ENCODE peak calls at places on chromosome 18, in eight cellular contexts. E is esophagus squamous epithelium, A is transverse colon, C is endodermal cell, Q is breast epithelium, O is lung, M is thoracic aorta, S is upper lobe of right lung. K is an unnamed sample. For H3K36me3, the result is how much of the 10 kb centered on the place peaks cover.

GRCh38 chr18:2572892-2573291 is 1.5 kb downstream of the NDC80 start:
- DNase-seq in E (no peak), A (no peak), C (no peak), Q (no peak), O (no peak), M (no peak), S (no peak), K (no peak)

GRCh38 chr18:68763082-68763481 is 34.8 kb upstream of the CCDC102B start:
- DNase-seq in E (no peak), A (no peak), C (no peak), Q (no peak), O (no peak), M (no peak), S (no peak), K (peak)

GRCh38 chr18:23857756-23858155 is 156.8 kb upstream of the TTC39C start:
- DNase-seq in E (no peak), A (no peak), C (no peak), Q (no peak), O (peak), M (no peak), S (peak), K (peak)

GRCh38 chr18:38427234-38427633 is 861.6 kb upstream of the CELF4 start:
- DNase-seq in E (no peak), A (no peak), C (no peak), Q (no peak), O (no peak), M (no peak), S (no peak), K (no peak)

GRCh38 chr18:23982154-23983071 is 32.1 kb upstream of the TTC39C start:
- DNase-seq in E (no peak), A (peak), C (no peak), Q (no peak), O (no peak), M (peak), S (no peak), K (peak)

GRCh38 chr18:34592961-34593382 is 117.1 kb upstream of the DTNA start:
- DNase-seq in E (no peak), A (peak), C (peak), Q (peak), O (peak), M (no peak), S (no peak), K (peak)

GRCh38 chr18:32881009-32881408 is 108.2 kb upstream of the KLHL14 start:
- DNase-seq in E (no peak), A (no peak), C (no peak), Q (no peak), O (no peak), M (no peak), S (no peak), K (no peak)

GRCh38 chr18:22168360-22168921 is 948 bp upstream of the GATA6 start:
- DNase-seq in E (no peak), A (peak), C (peak), Q (no peak), O (no peak), M (no peak), S (no peak), K (no peak)

GRCh38 chr18:66900837-66901236 is 296.9 kb upstream of the CDH19 start:
- DNase-seq in E (no peak), A (no peak), C (no peak), Q (no peak), O (no peak), M (no peak), S (no peak), K (no peak)

GRCh38 chr18:35491689-35492077 is 6.1 kb downstream of the INO80C start:
- DNase-seq in E (no peak), A (no peak), C (peak), Q (no peak), O (no peak), M (no peak), S (no peak), K (no peak)

GRCh38 chr18:25650201-25650941 is 298.4 kb upstream of the ZNF521 start:
- DNase-seq in E (no peak), A (no peak), C (no peak), Q (no peak), O (no peak), M (no peak), S (no peak), K (peak)

GRCh38 chr18:7470503-7470902 is 96.6 kb upstream of the PTPRM start:
- DNase-seq in E (no peak), A (no peak), C (no peak), Q (no peak), O (no peak), M (no peak), S (no peak), K (no peak)

GRCh38 chr18:9429662-9429993 is 45.7 kb upstream of the RALBP1 start:
- DNase-seq in E (no peak), A (no peak), C (no peak), Q (no peak), O (no peak), M (no peak), S (no peak), K (no peak)

GRCh38 chr18:63160172-63160995 is 159.2 kb downstream of the BCL2 start:
- DNase-seq in E (no peak), A (no peak), C (no peak), Q (no peak), O (no peak), M (no peak), S (no peak), K (no peak)

GRCh38 chr18:48975221-48975816 is 24.6 kb upstream of the SMAD7 start:
- DNase-seq in E (no peak), A (no peak), C (no peak), Q (no peak), O (no peak), M (no peak), S (peak), K (no peak)

GRCh38 chr18:11607897-11608296 is 1.5 kb upstream of the SLC35G4 start:
- DNase-seq in E (no peak), A (no peak), C (peak), Q (no peak), O (no peak), M (no peak), S (no peak), K (no peak)

GRCh38 chr18:31791817-31792579 is 31.3 kb upstream of the SLC25A52 start:
- DNase-seq in E (no peak), A (no peak), C (no peak), Q (no peak), O (no peak), M (no peak), S (no peak), K (no peak)

GRCh38 chr18:41462946-41463345 is 492.1 kb upstream of the PIK3C3 start:
- DNase-seq in E (no peak), A (no peak), C (no peak), Q (no peak), O (no peak), M (no peak), S (no peak), K (no peak)

GRCh38 chr18:35513181-35513932 is 15.6 kb upstream of the INO80C start:
- DNase-seq in E (no peak), A (peak), C (peak), Q (no peak), O (peak), M (no peak), S (peak), K (peak)

GRCh38 chr18:21599585-21600525 is 649 bp downstream of the ESCO1 start:
- DNase-seq in E (peak), A (peak), C (peak), Q (peak), O (peak), M (no peak), S (peak), K (no peak)

GRCh38 chr18:25169701-25170100 is 182.3 kb downstream of the ZNF521 start:
- DNase-seq in E (no peak), A (no peak), C (no peak), Q (no peak), O (no peak), M (no peak), S (no peak), K (no peak)

GRCh38 chr18:23238152-23238531 is 102.9 kb downstream of the CABLES1 start:
- DNase-seq in E (no peak), A (peak), C (no peak), Q (no peak), O (peak), M (peak), S (no peak), K (peak)

GRCh38 chr18:22324191-22325131 is 93.3 kb downstream of the CTAGE1 start:
- DNase-seq in E (no peak), A (peak), C (peak), Q (no peak), O (peak), M (no peak), S (peak), K (no peak)

GRCh38 chr18:58785171-58785805 is 79.4 kb upstream of the ZNF532 start:
- DNase-seq in E (no peak), A (peak), C (peak), Q (peak), O (peak), M (peak), S (no peak), K (peak)
- TF ChIP-seq CTCF in E (no peak), A (no peak), C (peak), Q (no peak), O (no peak), M (peak), S (no peak), K (peak)

GRCh38 chr18:76956648-76957047 is 134.3 kb downstream of the ZNF236 start:
- DNase-seq in E (no peak), A (no peak), C (no peak), Q (no peak), O (no peak), M (no peak), S (peak), K (no peak)

GRCh38 chr18:76959605-76960004 is 137.2 kb downstream of the ZNF236 start:
- DNase-seq in E (no peak), A (no peak), C (no peak), Q (no peak), O (no peak), M (no peak), S (no peak), K (no peak)

GRCh38 chr18:76955529-76956170 is 133.3 kb downstream of the ZNF236 start:
- DNase-seq in E (no peak), A (peak), C (no peak), Q (no peak), O (peak), M (no peak), S (peak), K (no peak)

GRCh38 chr18:76958692-76959341 is 136.5 kb downstream of the ZNF236 start:
- DNase-seq in E (no peak), A (no peak), C (no peak), Q (no peak), O (peak), M (no peak), S (no peak), K (peak)

GRCh38 chr18:76957384-76958355 is 135.3 kb downstream of the ZNF236 start:
- DNase-seq in E (no peak), A (no peak), C (no peak), Q (no peak), O (no peak), M (no peak), S (no peak), K (no peak)
- H3K36me3 ChIP-seq in E (half or more), A (under half), C (under half), Q (under half), O (under half), M (under half), S (under half), K (under half)

DNA sequence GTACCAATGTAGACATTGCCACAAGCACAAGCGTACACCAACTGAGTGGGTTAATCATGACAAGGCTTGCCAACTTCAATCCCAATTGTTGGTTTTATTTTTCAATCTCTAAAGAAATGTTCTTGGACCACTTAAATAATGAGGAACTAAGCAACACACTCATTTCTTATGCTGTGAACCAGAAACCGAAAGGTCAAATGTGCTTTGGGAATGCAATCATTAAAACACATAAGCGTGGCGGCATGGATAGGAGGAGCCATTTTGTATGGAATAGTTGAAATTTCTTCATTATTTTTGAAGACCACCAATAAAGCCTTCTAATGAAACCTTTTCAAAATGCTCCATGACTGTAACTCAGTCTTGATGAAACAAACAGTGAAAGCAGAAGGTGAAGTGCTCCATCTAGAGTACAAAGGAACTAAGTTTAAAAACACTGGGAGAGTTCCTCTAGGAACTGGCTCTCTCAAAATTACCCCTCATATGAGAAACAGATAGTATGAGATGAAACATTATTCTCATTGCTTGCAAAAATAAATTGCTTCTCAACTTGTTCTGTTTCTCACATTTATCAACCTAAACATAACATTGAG is 113.2 kb upstream of the CHST9 start:
- DNase-seq in E (no peak), A (no peak), C (no peak), Q (no peak), O (no peak), M (no peak), S (no peak), K (no peak)
- TF ChIP-seq CTCF in E (no peak), A (peak), C (peak), Q (peak), O (no peak), M (no peak), S (no peak), K (peak)

GRCh38 chr18:79724299-79725080 is 44.9 kb downstream of the CTDP1 start:
- DNase-seq in E (no peak), A (peak), C (no peak), Q (no peak), O (no peak), M (no peak), S (no peak), K (no peak)
- H3K36me3 ChIP-seq in E (half or more), A (under half), C (half or more), Q (under half), O (under half), M (under half), S (half or more), K (under half)

DNA sequence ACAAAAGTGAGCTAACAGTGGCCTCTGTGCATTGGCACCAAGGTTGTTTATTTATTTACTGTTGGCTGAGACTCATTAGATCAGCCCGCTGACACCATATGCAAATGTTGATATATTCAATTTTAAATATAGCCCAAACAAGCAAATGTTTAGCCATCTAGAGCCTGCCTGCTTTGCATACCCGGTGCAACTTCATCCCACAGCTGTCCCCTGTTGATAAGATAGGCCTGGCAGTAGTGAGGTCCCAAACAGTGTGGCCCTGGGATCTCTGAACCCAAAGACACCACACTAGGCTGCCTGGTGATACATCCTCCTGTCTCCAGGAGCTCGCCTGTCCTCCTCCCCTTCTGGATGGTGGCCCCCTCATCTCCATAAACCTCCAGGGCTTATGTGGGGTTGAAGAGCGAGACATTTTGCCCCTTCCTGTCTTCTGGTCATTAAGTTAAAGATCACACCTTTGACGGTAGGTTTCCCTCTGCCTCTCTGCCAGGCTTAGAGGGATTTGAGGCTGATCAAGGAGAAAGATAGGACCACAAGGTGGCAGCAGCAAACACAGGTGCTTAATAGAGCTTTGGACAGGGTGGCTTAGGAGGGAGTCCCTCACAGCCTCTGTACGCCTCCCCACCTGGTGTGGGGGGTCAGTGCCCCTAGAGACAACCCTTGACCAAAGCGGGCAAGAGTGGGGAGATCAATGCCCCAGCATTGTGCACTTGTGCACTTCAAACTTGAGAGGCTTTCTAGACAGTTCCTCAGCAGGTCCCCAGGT is 23.7 kb upstream of the MYO5B start:
- DNase-seq in E (no peak), A (peak), C (peak), Q (no peak), O (no peak), M (no peak), S (no peak), K (peak)
- TF ChIP-seq CTCF in E (no peak), A (peak), C (peak), Q (peak), O (no peak), M (no peak), S (peak), K (peak)

K was measured in brain microvascular endothelial cell.